ENCODE peak calls at places on chromosomes 13 and 19, in seven cellular contexts. Q is effector CD4-positive, alpha-beta T cell; F is mucosa of descending colon; S is H54; Z is A172; W is MCF 10A; L is activated CD8-positive, alpha-beta T cell treated with anti-CD3 and anti-CD28 coated beads, Interleukin-2, amount 10 ng/mL, durations not matched to agents 7 days and 5 days. Y is an unnamed sample.

GRCh38 chr19:14614099-14614412 is 31.2 kb downstream of the CLEC17A start:
- DNase-seq in Q (no peak), F (peak; percentile 13), S (no peak), Z (no peak), W (no peak), L (no peak), Y (no peak)

GRCh38 chr19:39550197-39550596 is 10.2 kb upstream of the EID2 start:
- DNase-seq in Q (no peak), F (no peak), S (no peak), Z (no peak), W (no peak), L (no peak), Y (no peak)

GRCh38 chr19:34317311-34317927 is 47.6 kb upstream of the GPI start:
- DNase-seq in Q (peak; percentile 17), F (peak; percentile 47), S (no peak), Z (peak; percentile 38), W (no peak), L (no peak), Y (no peak)

GRCh38 chr19:43625918-43626579 is 6.6 kb upstream of the ZNF428 start:
- DNase-seq in Q (no peak), F (peak; percentile 22), S (no peak), Z (no peak), W (peak; percentile 32), L (no peak), Y (no peak)

GRCh38 chr13:76709851-76710250 is 176.4 kb downstream of the KCTD12 start:
- DNase-seq in Q (no peak), F (no peak), S (no peak), Z (no peak), W (no peak), L (no peak), Y (no peak)

GRCh38 chr19:8306235-8307054 is 1.7 kb downstream of the CD320 start:
- DNase-seq in Q (no peak), F (peak; percentile 56), S (no peak), Z (no peak), W (no peak), L (peak; percentile 19), Y (no peak)

GRCh38 chr19:18226956-18227780 is 930 bp upstream of the PDE4C start:
- DNase-seq in Q (no peak), F (no peak), S (no peak), Z (no peak), W (no peak), L (no peak), Y (no peak)

GRCh38 chr19:10797078-10797477 is 38.9 kb downstream of the TMED1 start:
- DNase-seq in Q (peak; percentile 47), F (no peak), S (no peak), Z (no peak), W (no peak), L (peak; percentile 53), Y (no peak)

GRCh38 chr13:41917641-41918040 is 43.3 kb downstream of the VWA8 start:
- DNase-seq in Q (no peak), F (no peak), S (no peak), Z (no peak), W (no peak), L (peak; percentile 30), Y (no peak)

GRCh38 chr19:15393963-15394362 is 14.4 kb upstream of the AKAP8 start:
- DNase-seq in Q (no peak), F (no peak), S (no peak), Z (no peak), W (peak; percentile 41), L (no peak), Y (no peak)

GRCh38 chr19:10289836-10290438 is at the start of gene ICAM5:
- DNase-seq in Q (peak; percentile 6), F (no peak), S (peak; percentile 55), Z (no peak), W (peak; percentile 52), L (peak; percentile 49), Y (peak; percentile 17)

GRCh38 chr19:16342002-16342715 is 17.5 kb downstream of the KLF2 start:
- DNase-seq in Q (no peak), F (no peak), S (no peak), Z (peak; percentile 85), W (no peak), L (peak; percentile 76), Y (peak; percentile 74)

Y was measured in ACHN.